ENCODE peak calls at places on chromosomes 7 and 10, in four cellular contexts. Z, C, X and L are unnamed samples.

GRCh38 chr10:1434202-1434601 is 303.1 kb downstream of the ADARB2 start:
- DNase-seq in Z (no peak), C (no peak), X (no peak), L (no peak)

GRCh38 chr7:7178081-7178480 is 4.3 kb upstream of the C1GALT1 start:
- DNase-seq in Z (no peak), C (no peak), X (no peak), L (peak)

GRCh38 chr10:26215923-26216576 is 524 bp upstream of the GAD2 start:
- DNase-seq in Z (no peak), C (no peak), X (peak), L (no peak)

GRCh38 chr7:131122394-131122793 is 205.3 kb upstream of the MKLN1 start:
- DNase-seq in Z (no peak), C (peak), X (no peak), L (no peak)

GRCh38 chr7:45922810-45923209 is 1.7 kb upstream of the IGFBP3 start:
- DNase-seq in Z (no peak), C (peak), X (peak), L (no peak)

GRCh38 chr7:155555116-155555695 is 8.8 kb upstream of the CNPY1 start:
- DNase-seq in Z (no peak), C (no peak), X (no peak), L (no peak)

GRCh38 chr10:108957681-108958080 is 965.6 kb downstream of the XPNPEP1 start:
- DNase-seq in Z (no peak), C (no peak), X (peak), L (no peak)

GRCh38 chr10:79045566-79046175 is 23.1 kb upstream of the ZMIZ1 start:
- DNase-seq in Z (no peak), C (no peak), X (no peak), L (no peak)

GRCh38 chr7:75756340-75757297 is 15.4 kb downstream of the CCL26 start:
- DNase-seq in Z (no peak), C (peak), X (no peak), L (no peak)

GRCh38 chr7:137836113-137836509 is 10.7 kb downstream of the DGKI start:
- DNase-seq in Z (no peak), C (no peak), X (peak), L (no peak)

GRCh38 chr7:140597425-140597949 is 43.1 kb downstream of the DENND2A start:
- DNase-seq in Z (no peak), C (no peak), X (no peak), L (no peak)

GRCh38 chr7:113279256-113279655 is 160.9 kb upstream of the SMIM30 start:
- DNase-seq in Z (no peak), C (no peak), X (no peak), L (no peak)

GRCh38 chr7:157276731-157277562 is 59.9 kb upstream of the DNAJB6 start:
- DNase-seq in Z (no peak), C (no peak), X (no peak), L (no peak)

DNA sequence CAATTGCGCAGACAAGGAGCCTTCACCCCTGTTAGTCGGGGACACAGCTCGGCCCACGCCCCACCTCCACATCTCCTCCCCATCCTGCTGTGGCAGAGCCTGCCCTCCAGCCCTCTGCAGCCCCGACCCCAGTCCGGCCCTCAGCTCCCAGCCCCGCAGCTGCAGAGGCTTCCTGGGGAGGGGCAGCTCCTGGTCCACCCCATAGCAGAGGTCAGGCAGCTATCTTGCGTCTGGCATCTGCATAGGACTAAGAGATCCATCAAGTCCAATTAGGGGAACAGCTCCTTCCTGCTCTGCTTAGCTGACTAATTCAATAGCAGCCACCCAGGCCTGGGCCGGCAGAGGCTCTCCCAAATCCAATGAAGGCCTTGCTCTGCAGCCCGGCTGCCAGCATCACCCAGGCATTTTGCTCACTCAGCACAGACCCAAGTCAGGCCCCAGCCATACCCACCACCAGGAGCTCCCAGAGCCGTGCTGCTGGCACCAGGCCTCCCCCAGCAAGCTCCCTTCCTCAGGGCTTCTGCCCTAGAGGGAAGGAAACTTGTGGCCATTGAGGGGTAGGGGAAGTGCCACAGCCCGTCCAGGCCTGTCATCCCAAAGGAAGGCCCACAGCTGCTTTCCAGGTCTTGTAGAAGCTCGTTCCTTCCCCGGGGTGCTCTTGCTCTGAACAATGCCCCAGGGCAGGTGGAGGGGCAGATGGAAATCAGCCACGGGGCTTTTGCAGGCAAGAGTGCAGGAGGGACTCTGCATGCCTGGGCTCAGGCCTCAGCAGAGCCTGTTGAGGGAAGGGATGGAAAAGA is 106.2 kb upstream of the RET start:
- DNase-seq in Z (peak), C (no peak), X (no peak), L (no peak)
- TF ChIP-seq CTCF in Z (no peak), C (no peak), X (no peak), L (no peak)

GRCh38 chr7:107502797-107503196 is 32.9 kb downstream of the GPR22 start:
- DNase-seq in Z (no peak), C (no peak), X (no peak), L (no peak)

GRCh38 chr7:107505362-107505761 is 35.5 kb downstream of the GPR22 start:
- DNase-seq in Z (no peak), C (no peak), X (no peak), L (no peak)

GRCh38 chr7:107505997-107506682 is 36.3 kb downstream of the GPR22 start:
- DNase-seq in Z (no peak), C (peak), X (no peak), L (peak)

GRCh38 chr7:107503667-107504066 is 33.8 kb downstream of the GPR22 start:
- DNase-seq in Z (no peak), C (no peak), X (no peak), L (no peak)

GRCh38 chr7:107506683-107507339 is 37.0 kb downstream of the GPR22 start:
- DNase-seq in Z (peak), C (no peak), X (no peak), L (peak)
- H3K27ac ChIP-seq in Z (peak), C (no peak), X (no peak), L (peak)

GRCh38 chr10:43421519-43421918 is 12.5 kb upstream of the HNRNPF start:
- DNase-seq in Z (no peak), C (no peak), X (no peak), L (no peak)
- H3K4me3 ChIP-seq in Z (no peak), C (peak), X (no peak), L (peak)

GRCh38 chr10:64134676-64135075 is 613.5 kb downstream of the REEP3 start:
- DNase-seq in Z (no peak), C (no peak), X (no peak), L (no peak)

GRCh38 chr10:64130152-64130551 is 609.0 kb downstream of the REEP3 start:
- DNase-seq in Z (no peak), C (no peak), X (no peak), L (no peak)
- TF ChIP-seq CTCF in Z (no peak), C (peak), X (no peak), L (no peak)